ENCODE peak calls at places on chromosomes 5 and 9, in six cellular contexts. One of them, this sample, is unnamed.

GRCh38 chr5:68041293-68041692 is 174.3 kb upstream of the PIK3R1 start:
- DNase-seq in choroid plexus epithelial cell: no peak
- DNase-seq in glutamatergic neuron: no peak
- DNase-seq in AG20443: no peak
- DNase-seq in A549: no peak
- DNase-seq in adipocyte: no peak
- DNase-seq in this sample: no peak

GRCh38 chr5:159448-160172 is 31.7 kb upstream of the LRRC14B start:
- DNase-seq in choroid plexus epithelial cell: peak; percentile 64
- DNase-seq in glutamatergic neuron: peak; percentile 12
- DNase-seq in AG20443: peak; percentile 55
- DNase-seq in A549: no peak
- DNase-seq in adipocyte: peak; percentile 33
- DNase-seq in this sample: peak; percentile 27

GRCh38 chr5:56490971-56491468 is 257.9 kb upstream of the ANKRD55 start:
- DNase-seq in choroid plexus epithelial cell: peak; percentile 66
- DNase-seq in glutamatergic neuron: no peak
- DNase-seq in AG20443: no peak
- DNase-seq in A549: no peak
- DNase-seq in adipocyte: no peak
- DNase-seq in this sample: no peak

GRCh38 chr5:40497573-40497972 is 182.1 kb upstream of the PTGER4 start:
- DNase-seq in choroid plexus epithelial cell: peak; percentile 65
- DNase-seq in glutamatergic neuron: no peak
- DNase-seq in AG20443: no peak
- DNase-seq in A549: no peak
- DNase-seq in adipocyte: no peak
- DNase-seq in this sample: no peak

GRCh38 chr5:1004598-1005361 is 3.8 kb upstream of the NKD2 start:
- DNase-seq in choroid plexus epithelial cell: peak; percentile 33
- DNase-seq in glutamatergic neuron: peak; percentile 73
- DNase-seq in AG20443: peak; percentile 69
- DNase-seq in A549: peak; percentile 76
- DNase-seq in adipocyte: peak; percentile 72
- DNase-seq in this sample: no peak

GRCh38 chr9:118533101-118533500 is 828.9 kb downstream of the TLR4 start:
- DNase-seq in choroid plexus epithelial cell: peak; percentile 35
- DNase-seq in glutamatergic neuron: no peak
- DNase-seq in AG20443: peak; percentile 58
- DNase-seq in A549: no peak
- DNase-seq in adipocyte: peak; percentile 1
- DNase-seq in this sample: peak; percentile 68

GRCh38 chr9:88995627-88996026 is 4.4 kb downstream of the S1PR3 start:
- DNase-seq in choroid plexus epithelial cell: no peak
- DNase-seq in glutamatergic neuron: no peak
- DNase-seq in AG20443: no peak
- DNase-seq in A549: no peak
- DNase-seq in adipocyte: no peak
- DNase-seq in this sample: no peak

GRCh38 chr9:37302277-37302676 is 120.2 kb upstream of the GRHPR start:
- DNase-seq in choroid plexus epithelial cell: peak; percentile 35
- DNase-seq in glutamatergic neuron: no peak
- DNase-seq in AG20443: no peak
- DNase-seq in A549: no peak
- DNase-seq in adipocyte: no peak
- DNase-seq in this sample: no peak

GRCh38 chr9:95143591-95144561 is 173.6 kb downstream of the FANCC start:
- DNase-seq in choroid plexus epithelial cell: peak; percentile 81
- DNase-seq in glutamatergic neuron: no peak
- DNase-seq in AG20443: peak; percentile 84
- DNase-seq in A549: no peak
- DNase-seq in adipocyte: peak; percentile 53
- DNase-seq in this sample: peak; percentile 70

GRCh38 chr9:92727716-92728700 is 36.6 kb downstream of the BICD2 start:
- DNase-seq in choroid plexus epithelial cell: no peak
- DNase-seq in glutamatergic neuron: no peak
- DNase-seq in AG20443: no peak
- DNase-seq in A549: no peak
- DNase-seq in adipocyte: no peak
- DNase-seq in this sample: no peak

This sample was measured in AG08395.